ENCODE peak calls at places on chromosomes 12 and 14, in six cellular contexts. One of them, this sample, is unnamed.

GRCh38 chr14:94598816-94599655 is 13.2 kb upstream of the SERPINA3 start:
- DNase-seq in stimulated activated CD4-positive, alpha-beta T cell treated with anti-CD3 and anti-CD28 coated beads, Interleukin-12 subunit alpha, Interleukin-12 subunit beta, amount 100 ng/mL, for 48 hours: no peak
- DNase-seq in right cardiac atrium: peak; percentile 86
- DNase-seq in activated gamma-delta T cell treated with Interleukin-2 at 50 U/mL for 16 hours: no peak
- DNase-seq in sigmoid colon: peak; percentile 93
- DNase-seq in ascending aorta: peak; percentile 87
- DNase-seq in this sample: peak; percentile 99

GRCh38 chr12:73935817-73936216 is 601.8 kb upstream of the ATXN7L3B start:
- DNase-seq in activated gamma-delta T cell treated with Interleukin-2 at 50 U/mL for 16 hours: no peak
- DNase-seq in ascending aorta: no peak
- DNase-seq in right cardiac atrium: no peak
- DNase-seq in sigmoid colon: no peak
- DNase-seq in stimulated activated CD4-positive, alpha-beta T cell treated with anti-CD3 and anti-CD28 coated beads, Interleukin-12 subunit alpha, Interleukin-12 subunit beta, amount 100 ng/mL, for 48 hours: no peak
- DNase-seq in this sample: peak; percentile 2

GRCh38 chr14:99257673-99258221 is 14.2 kb downstream of the BCL11B start:
- DNase-seq in right cardiac atrium: no peak
- DNase-seq in activated gamma-delta T cell treated with Interleukin-2 at 50 U/mL for 16 hours: no peak
- DNase-seq in stimulated activated CD4-positive, alpha-beta T cell treated with anti-CD3 and anti-CD28 coated beads, Interleukin-12 subunit alpha, Interleukin-12 subunit beta, amount 100 ng/mL, for 48 hours: no peak
- DNase-seq in sigmoid colon: no peak
- DNase-seq in ascending aorta: no peak
- DNase-seq in this sample: no peak

GRCh38 chr14:39374846-39375245 is 57.4 kb downstream of the FBXO33 start:
- DNase-seq in stimulated activated CD4-positive, alpha-beta T cell treated with anti-CD3 and anti-CD28 coated beads, Interleukin-12 subunit alpha, Interleukin-12 subunit beta, amount 100 ng/mL, for 48 hours: no peak
- DNase-seq in right cardiac atrium: no peak
- DNase-seq in activated gamma-delta T cell treated with Interleukin-2 at 50 U/mL for 16 hours: no peak
- DNase-seq in ascending aorta: no peak
- DNase-seq in sigmoid colon: no peak
- DNase-seq in this sample: peak; percentile 10

GRCh38 chr12:22624573-22624907 is 431 bp upstream of the ETNK1 start:
- DNase-seq in activated gamma-delta T cell treated with Interleukin-2 at 50 U/mL for 16 hours: no peak
- DNase-seq in stimulated activated CD4-positive, alpha-beta T cell treated with anti-CD3 and anti-CD28 coated beads, Interleukin-12 subunit alpha, Interleukin-12 subunit beta, amount 100 ng/mL, for 48 hours: no peak
- DNase-seq in right cardiac atrium: no peak
- DNase-seq in ascending aorta: no peak
- DNase-seq in sigmoid colon: no peak
- DNase-seq in this sample: no peak

GRCh38 chr12:53757095-53757770 is 5.5 kb upstream of the CISTR start:
- DNase-seq in activated gamma-delta T cell treated with Interleukin-2 at 50 U/mL for 16 hours: peak; percentile 77
- DNase-seq in stimulated activated CD4-positive, alpha-beta T cell treated with anti-CD3 and anti-CD28 coated beads, Interleukin-12 subunit alpha, Interleukin-12 subunit beta, amount 100 ng/mL, for 48 hours: peak; percentile 82
- DNase-seq in right cardiac atrium: peak; percentile 93
- DNase-seq in ascending aorta: peak; percentile 89
- DNase-seq in sigmoid colon: peak; percentile 82
- DNase-seq in this sample: peak; percentile 48

GRCh38 chr14:72476657-72477499 is 417.0 kb downstream of the DPF3 start:
- DNase-seq in sigmoid colon: no peak
- DNase-seq in right cardiac atrium: peak; percentile 72
- DNase-seq in stimulated activated CD4-positive, alpha-beta T cell treated with anti-CD3 and anti-CD28 coated beads, Interleukin-12 subunit alpha, Interleukin-12 subunit beta, amount 100 ng/mL, for 48 hours: peak; percentile 45
- DNase-seq in activated gamma-delta T cell treated with Interleukin-2 at 50 U/mL for 16 hours: peak; percentile 42
- DNase-seq in ascending aorta: no peak
- DNase-seq in this sample: peak; percentile 86

GRCh38 chr12:83896416-83896815 is 1016.2 kb downstream of the SLC6A15 start:
- DNase-seq in ascending aorta: no peak
- DNase-seq in stimulated activated CD4-positive, alpha-beta T cell treated with anti-CD3 and anti-CD28 coated beads, Interleukin-12 subunit alpha, Interleukin-12 subunit beta, amount 100 ng/mL, for 48 hours: no peak
- DNase-seq in sigmoid colon: no peak
- DNase-seq in right cardiac atrium: no peak
- DNase-seq in activated gamma-delta T cell treated with Interleukin-2 at 50 U/mL for 16 hours: no peak
- DNase-seq in this sample: no peak

GRCh38 chr14:57657487-57657886 is 163.8 kb upstream of the CCDC198 start:
- DNase-seq in activated gamma-delta T cell treated with Interleukin-2 at 50 U/mL for 16 hours: no peak
- DNase-seq in right cardiac atrium: no peak
- DNase-seq in sigmoid colon: no peak
- DNase-seq in ascending aorta: no peak
- DNase-seq in stimulated activated CD4-positive, alpha-beta T cell treated with anti-CD3 and anti-CD28 coated beads, Interleukin-12 subunit alpha, Interleukin-12 subunit beta, amount 100 ng/mL, for 48 hours: no peak
- DNase-seq in this sample: peak; percentile 33

This sample was measured in mammary epithelial cell.